ENCODE peak calls at places on chromosomes 12 and 14, in six cellular contexts. Z is IMR-90, Q is upper lobe of right lung, S is lower lobe of right lung, F is right atrium auricular region, L is uterus. J is an unnamed sample. For H3K36me3 and H3K4me1, the result is how much of the 10 kb centered on the place peaks cover.

GRCh38 chr12:47757360-47757839 is 1.3 kb downstream of the RAPGEF3 start:
- DNase-seq in Z (no peak), Q (peak), S (peak), F (no peak), L (no peak), J (no peak)

GRCh38 chr14:103456167-103456835 is 66.3 kb downstream of the CKB start:
- DNase-seq in Z (peak), Q (no peak), S (no peak), F (no peak), L (no peak), J (no peak)

GRCh38 chr14:54756656-54757392 is 145.8 kb downstream of the GCH1 start:
- DNase-seq in Z (no peak), Q (no peak), S (no peak), F (no peak), L (no peak), J (no peak)

GRCh38 chr14:100282766-100283419 is 23.4 kb downstream of the SLC25A29 start:
- DNase-seq in Z (no peak), Q (peak), S (no peak), F (no peak), L (no peak), J (peak)

GRCh38 chr12:77273898-77274297 is 208.5 kb upstream of the E2F7 start:
- DNase-seq in Z (no peak), Q (no peak), S (no peak), F (no peak), L (no peak), J (no peak)

GRCh38 chr12:88172844-88173407 is 30.8 kb downstream of the TMTC3 start:
- DNase-seq in Z (peak), Q (no peak), S (no peak), F (no peak), L (no peak), J (no peak)

GRCh38 chr12:113413488-113413939 is 8.7 kb upstream of the SDSL start:
- DNase-seq in Z (peak), Q (no peak), S (peak), F (peak), L (no peak), J (peak)

GRCh38 chr14:35028435-35028834 is 17.6 kb upstream of the FAM177A1 start:
- DNase-seq in Z (no peak), Q (no peak), S (no peak), F (no peak), L (no peak), J (no peak)

GRCh38 chr12:114623737-114624136 is 60.2 kb downstream of the TBX3 start:
- DNase-seq in Z (no peak), Q (no peak), S (no peak), F (no peak), L (no peak), J (no peak)

GRCh38 chr12:95742586-95742985 is 48.0 kb downstream of the NTN4 start:
- DNase-seq in Z (no peak), Q (no peak), S (no peak), F (no peak), L (no peak), J (no peak)

GRCh38 chr12:123723765-123724164 is 11.6 kb downstream of the ATP6V0A2 start:
- DNase-seq in Z (no peak), Q (no peak), S (no peak), F (no peak), L (no peak), J (no peak)

GRCh38 chr14:41925409-41925808 is 318.7 kb downstream of the LRFN5 start:
- DNase-seq in Z (peak), Q (no peak), S (no peak), F (no peak), L (no peak), J (no peak)

GRCh38 chr12:11648514-11649412 is 711 bp upstream of the ETV6 start:
- DNase-seq in Z (peak), Q (peak), S (peak), F (peak), L (peak), J (peak)

GRCh38 chr14:104881369-104881979 is 16.4 kb downstream of the CEP170B start:
- DNase-seq in Z (no peak), Q (no peak), S (no peak), F (no peak), L (no peak), J (peak)

GRCh38 chr12:69648476-69648875 is 37.8 kb upstream of the LRRC10 start:
- DNase-seq in Z (peak), Q (no peak), S (no peak), F (no peak), L (no peak), J (no peak)

DNA sequence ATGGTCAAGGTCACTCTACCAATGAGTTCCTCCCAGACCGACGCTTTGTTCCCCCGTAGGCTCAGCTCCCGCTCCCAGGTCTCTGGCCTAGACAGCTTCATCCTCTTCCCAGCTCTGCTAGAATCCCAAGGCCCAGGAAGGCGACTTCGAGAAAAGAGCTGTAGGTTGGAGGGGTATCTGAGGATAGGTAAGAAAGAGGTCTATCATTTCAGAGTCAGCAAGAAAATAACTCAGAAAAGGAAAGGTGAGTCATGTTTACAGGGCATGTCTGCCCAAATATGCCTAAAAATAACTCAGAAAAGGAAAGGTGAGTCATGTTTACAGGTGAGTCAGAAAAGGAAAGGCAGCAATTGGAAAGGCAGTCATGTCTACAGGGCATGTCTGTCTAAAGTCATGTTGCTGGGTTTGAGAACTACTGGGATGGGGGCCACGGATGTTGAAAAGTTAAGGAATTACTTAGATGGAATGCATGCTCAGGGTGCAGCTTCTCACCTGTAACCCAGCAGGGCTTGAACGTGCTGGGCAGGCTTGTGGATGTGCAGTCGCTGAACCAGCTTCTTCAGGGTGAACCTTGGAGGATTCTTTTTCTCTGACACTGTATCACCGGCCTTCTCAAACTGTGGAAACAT is 12.2 kb downstream of the TEP1 start:
- DNase-seq in Z (peak), Q (no peak), S (no peak), F (no peak), L (no peak), J (no peak)
- H3K36me3 ChIP-seq in Z (under half), Q (half or more), S (half or more), F (half or more), L (under half), J (under half)

GRCh38 chr12:31585271-31585670 is 5.7 kb downstream of the DENND5B start:
- DNase-seq in Z (peak), Q (no peak), S (no peak), F (no peak), L (no peak), J (no peak)
- H3K27ac ChIP-seq in Z (no peak), Q (no peak), S (no peak), F (no peak), L (no peak), J (no peak)

DNA sequence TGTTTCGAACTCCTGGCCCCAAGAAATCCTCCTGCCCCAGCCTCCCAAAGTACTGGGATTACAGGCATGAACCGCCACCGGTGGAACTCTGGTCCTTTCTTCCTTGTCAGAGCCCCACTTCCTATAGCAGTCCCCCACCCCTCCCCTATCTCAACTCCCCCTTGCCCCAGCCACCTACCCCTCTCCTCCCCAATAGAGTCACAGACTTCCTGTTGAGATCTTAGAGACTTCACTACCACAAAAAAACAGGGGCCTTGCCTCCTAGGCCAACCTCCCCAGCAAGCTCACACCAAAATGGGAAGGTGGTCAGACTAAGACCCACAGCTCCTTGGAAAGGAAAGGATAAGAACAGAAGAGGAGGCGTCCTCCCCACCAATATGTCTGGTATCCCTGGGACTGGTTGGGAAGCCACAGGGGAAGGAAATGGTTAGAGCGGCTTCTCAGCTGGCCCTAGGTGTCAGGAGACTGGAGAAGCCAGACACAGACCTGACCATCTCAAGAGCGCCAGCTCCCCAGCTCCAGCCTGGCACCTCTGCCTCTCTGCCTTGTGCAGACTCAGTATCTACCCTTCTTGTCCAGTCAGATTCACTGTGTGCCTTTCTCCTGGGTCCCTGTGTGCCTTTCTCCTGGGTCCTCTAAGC is 8.5 kb downstream of the ITGB7 start:
- DNase-seq in Z (no peak), Q (no peak), S (no peak), F (no peak), L (no peak), J (no peak)
- H3K4me1 ChIP-seq in Z (under half), Q (under half), S (under half), F (under half), L (under half), J (under half)

GRCh38 chr12:56248711-56249110 is 9.5 kb downstream of the ANKRD52 start:
- DNase-seq in Z (no peak), Q (no peak), S (no peak), F (no peak), L (no peak), J (no peak)
- H3K36me3 ChIP-seq in Z (half or more), Q (half or more), S (half or more), F (half or more), L (under half), J (half or more)

DNA sequence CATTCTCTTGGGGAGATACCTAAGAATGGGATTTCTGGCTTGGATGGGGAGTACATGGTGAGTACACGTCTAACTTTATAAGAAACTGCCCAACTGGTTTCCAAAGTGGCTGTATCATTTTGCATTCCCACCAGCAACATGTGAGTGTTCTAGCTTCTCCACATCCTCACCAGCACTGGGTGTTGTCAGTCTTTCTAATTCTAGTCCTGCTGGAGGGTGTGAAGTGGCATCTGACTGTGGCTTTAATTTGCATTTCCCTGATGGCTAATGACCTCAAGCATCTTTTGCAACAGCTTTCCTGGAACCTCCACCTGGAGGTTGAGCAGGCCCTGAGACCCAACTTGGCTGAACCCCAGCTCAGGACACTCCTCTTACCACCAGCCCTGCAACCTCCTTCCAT is 17.8 kb downstream of the SELPLG start:
- DNase-seq in Z (no peak), Q (no peak), S (no peak), F (no peak), L (no peak), J (no peak)
- H3K27ac ChIP-seq in Z (no peak), Q (no peak), S (no peak), F (no peak), L (no peak), J (no peak)

GRCh38 chr12:92596388-92596787 is 106.4 kb upstream of the PLEKHG7 start:
- DNase-seq in Z (peak), Q (no peak), S (no peak), F (no peak), L (no peak), J (no peak)

GRCh38 chr12:92595663-92596062 is 107.1 kb upstream of the PLEKHG7 start:
- DNase-seq in Z (no peak), Q (no peak), S (no peak), F (no peak), L (no peak), J (no peak)

GRCh38 chr12:92597997-92598396 is 104.8 kb upstream of the PLEKHG7 start:
- DNase-seq in Z (peak), Q (no peak), S (no peak), F (no peak), L (no peak), J (no peak)

GRCh38 chr12:92597118-92597517 is 105.7 kb upstream of the PLEKHG7 start:
- DNase-seq in Z (no peak), Q (no peak), S (no peak), F (no peak), L (no peak), J (no peak)

GRCh38 chr12:92593734-92594402 is 108.9 kb upstream of the PLEKHG7 start:
- DNase-seq in Z (peak), Q (peak), S (peak), F (peak), L (no peak), J (peak)
- H3K4me1 ChIP-seq in Z (under half), Q (under half), S (under half), F (under half), L (under half), J (under half)

GRCh38 chr12:49763006-49763591 is 21.7 kb downstream of the TMBIM6 start:
- DNase-seq in Z (peak), Q (peak), S (peak), F (peak), L (peak), J (peak)
- H3K36me3 ChIP-seq in Z (half or more), Q (half or more), S (half or more), F (half or more), L (under half), J (under half)

DNA sequence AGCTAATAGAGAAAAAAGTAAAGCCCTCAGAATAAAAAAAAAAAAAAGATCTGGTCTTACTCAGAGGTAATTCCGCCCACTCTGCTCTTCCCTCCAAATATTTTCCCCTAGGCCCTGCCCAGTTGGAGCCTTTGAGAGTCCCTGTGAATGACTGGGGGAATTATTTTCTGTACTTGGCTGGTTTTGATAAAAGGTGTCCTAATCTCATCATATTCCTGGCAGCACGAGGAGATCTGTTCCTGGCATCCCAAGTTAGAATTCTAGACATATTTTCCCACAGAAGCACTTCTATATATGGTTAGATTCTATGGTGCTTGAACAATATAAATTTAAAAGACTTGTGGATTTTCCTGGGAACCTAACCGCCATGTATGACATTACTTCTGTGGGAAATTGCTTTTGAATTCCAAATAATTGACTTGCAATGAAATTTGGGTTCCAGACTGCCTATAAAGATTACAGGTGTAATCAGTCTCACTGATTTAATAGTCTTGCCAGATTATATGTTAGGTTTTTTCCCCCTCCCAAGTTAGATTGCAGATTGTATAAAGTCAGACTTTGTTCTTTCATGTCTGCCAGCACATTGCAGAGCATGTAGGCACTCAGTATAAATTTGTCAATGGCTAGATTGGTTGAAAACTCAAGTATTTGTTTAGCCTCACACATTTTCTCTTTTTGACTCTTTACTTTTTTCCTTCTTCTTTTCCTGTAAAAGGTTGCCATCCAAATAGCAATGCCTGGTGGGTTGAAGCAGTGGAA is 12.3 kb downstream of the GPX2 start:
- DNase-seq in Z (peak), Q (no peak), S (no peak), F (no peak), L (no peak), J (no peak)
- H3K27ac ChIP-seq in Z (no peak), Q (no peak), S (no peak), F (peak), L (no peak), J (no peak)

GRCh38 chr14:75979641-75980422 is 2.0 kb downstream of the TGFB3 start:
- DNase-seq in Z (no peak), Q (no peak), S (no peak), F (no peak), L (peak), J (peak)
- H3K4me1 ChIP-seq in Z (under half), Q (under half), S (half or more), F (under half), L (under half), J (under half)

J was measured in adrenal gland.